ENCODE peak calls at places on chromosomes 4 and X, in ten cellular contexts. M, X, V, N, P, F, B, I, H and C are unnamed samples.

GRCh38 chr4:15078682-15079642 is 76.7 kb downstream of the CPEB2 start:
- DNase-seq in P (no peak), H (peak), B (no peak), N (no peak), F (no peak), V (peak), X (peak), I (no peak), M (peak), C (no peak)

GRCh38 chr4:55125087-55125721 is at the start of gene KDR:
- DNase-seq in H (no peak), N (peak), X (peak), F (peak), P (peak), M (peak), I (peak), B (peak), V (peak), C (peak)

GRCh38 chr4:147334478-147334877 is 146.4 kb upstream of the EDNRA start:
- DNase-seq in X (peak), P (no peak), H (peak), B (no peak), F (no peak), I (no peak), V (peak), M (no peak), N (no peak), C (no peak)

GRCh38 chr4:38563703-38564490 is 100.1 kb upstream of the KLF3 start:
- DNase-seq in P (no peak), H (no peak), X (no peak), M (no peak), I (no peak), N (no peak), B (no peak), F (no peak), V (peak), C (no peak)

GRCh38 chrX:21666679-21667078 is 8.5 kb upstream of the KLHL34 start:
- DNase-seq in I (no peak), N (no peak), F (no peak), V (no peak), B (no peak), X (peak), M (no peak), P (no peak), H (no peak), C (no peak)

GRCh38 chr4:130747842-130748241 is 1651.9 kb downstream of the C4orf33 start:
- DNase-seq in M (no peak), H (peak), I (no peak), P (no peak), V (peak), X (peak), F (no peak), N (no peak), B (no peak), C (no peak)

GRCh38 chrX:4638036-4638435 is 924.6 kb upstream of the PRKX start:
- DNase-seq in F (no peak), M (no peak), P (no peak), N (no peak), X (no peak), I (no peak), B (no peak), H (no peak), V (no peak), C (no peak)

GRCh38 chr4:81963005-81963404 is 410.8 kb downstream of the HNRNPD start:
- DNase-seq in F (no peak), H (no peak), I (no peak), V (no peak), P (no peak), X (no peak), N (no peak), B (no peak), M (no peak), C (no peak)

GRCh38 chr4:41241919-41242318 is 14.8 kb upstream of the UCHL1 start:
- DNase-seq in M (no peak), V (no peak), B (no peak), P (no peak), X (no peak), F (no peak), H (no peak), I (no peak), N (no peak), C (no peak)

GRCh38 chr4:158578476-158578875 is 56.8 kb downstream of the RXFP1 start:
- DNase-seq in M (peak), B (no peak), F (no peak), X (peak), I (no peak), V (peak), H (peak), P (no peak), N (no peak), C (no peak)

GRCh38 chrX:80511969-80512760 is 91.9 kb downstream of the TENT5D start:
- DNase-seq in H (peak), N (no peak), I (no peak), F (no peak), B (no peak), P (no peak), X (peak), M (no peak), V (peak), C (no peak)

GRCh38 chrX:19514791-19515614 is at the start of gene MAP3K15:
- DNase-seq in I (peak), B (peak), V (no peak), F (peak), N (no peak), P (peak), M (no peak), H (no peak), X (peak), C (no peak)

GRCh38 chr4:83231620-83232056 is 53.0 kb downstream of the COQ2 start:
- DNase-seq in X (peak), I (no peak), H (peak), F (no peak), V (peak), N (no peak), M (no peak), B (no peak), P (no peak), C (no peak)

GRCh38 chr4:27178066-27178465 is 317.4 kb downstream of the STIM2 start:
- DNase-seq in H (no peak), B (no peak), P (no peak), N (no peak), V (no peak), I (no peak), F (no peak), M (no peak), X (no peak), C (no peak)

GRCh38 chr4:147546341-147546740 is 65.4 kb downstream of the EDNRA start:
- DNase-seq in H (peak), V (peak), F (no peak), X (peak), B (no peak), I (no peak), N (no peak), M (peak), P (no peak), C (no peak)

GRCh38 chr4:139036885-139037284 is 21.3 kb downstream of the NOCT start:
- DNase-seq in M (no peak), B (no peak), V (no peak), H (no peak), P (no peak), N (no peak), X (no peak), F (no peak), I (no peak), C (no peak)

GRCh38 chr4:149751174-149751573 is 64.5 kb downstream of the IQCM start:
- DNase-seq in F (no peak), I (no peak), H (peak), N (no peak), X (no peak), P (no peak), V (no peak), B (no peak), M (no peak), C (no peak)

GRCh38 chr4:32031026-32031425 is 1310.9 kb downstream of the PCDH7 start:
- DNase-seq in F (no peak), N (no peak), H (no peak), I (no peak), V (no peak), M (no peak), X (no peak), P (no peak), B (no peak), C (no peak)

GRCh38 chrX:46676399-46677351 is 82.2 kb downstream of the SLC9A7 start:
- DNase-seq in V (no peak), M (no peak), N (no peak), H (no peak), X (no peak), F (no peak), B (no peak), P (no peak), I (no peak), C (no peak)

GRCh38 chr4:174423257-174423944 is 98.9 kb downstream of the HPGD start:
- DNase-seq in P (no peak), X (peak), B (peak), V (peak), M (peak), H (peak), I (no peak), N (no peak), F (no peak), C (no peak)

GRCh38 chr4:47215759-47216158 is 184.4 kb downstream of the GABRB1 start:
- DNase-seq in N (no peak), M (no peak), B (no peak), V (no peak), F (no peak), I (no peak), P (no peak), X (peak), H (no peak), C (no peak)

GRCh38 chrX:97314348-97314747 is 430.6 kb downstream of the RPA4 start:
- DNase-seq in X (no peak), H (no peak), M (no peak), V (no peak), I (no peak), P (no peak), N (no peak), F (no peak), B (no peak), C (no peak)

GRCh38 chrX:152638443-152638904 is 779 bp downstream of the GABRQ start:
- DNase-seq in H (no peak), I (no peak), M (no peak), P (no peak), N (no peak), B (no peak), V (no peak), F (no peak), X (no peak), C (no peak)

GRCh38 chr4:53362093-53362492 is 3.8 kb downstream of the SCFD2 start:
- DNase-seq in H (no peak), M (no peak), P (no peak), F (no peak), B (no peak), X (no peak), N (no peak), I (no peak), V (no peak), C (no peak)

GRCh38 chrX:72572248-72573157 is at the start of gene HDAC8:
- DNase-seq in V (peak), X (peak), M (peak), I (peak), B (peak), F (peak), N (peak), P (no peak), H (peak), C (no peak)

GRCh38 chr4:69970071-69970470 is 4.5 kb upstream of the CSN2 start:
- DNase-seq in P (no peak), N (no peak), V (peak), B (no peak), X (no peak), M (no peak), I (no peak), H (no peak), F (no peak), C (no peak)

GRCh38 chr4:10185518-10186227 is 69.1 kb upstream of the WDR1 start:
- DNase-seq in M (peak), I (no peak), N (no peak), P (no peak), F (no peak), H (no peak), V (no peak), B (no peak), X (no peak), C (no peak)

GRCh38 chr4:113684534-113685091 is 76.9 kb downstream of the CAMK2D start:
- DNase-seq in M (peak), B (no peak), F (peak), P (no peak), N (peak), I (peak), H (peak), V (peak), X (peak), C (no peak)

GRCh38 chrX:24426340-24426913 is 38.7 kb upstream of the PDK3 start:
- DNase-seq in X (peak), H (peak), V (peak), I (no peak), B (no peak), F (no peak), P (no peak), N (no peak), M (no peak), C (no peak)

GRCh38 chr4:104099141-104099540 is 379.4 kb upstream of the TACR3 start:
- DNase-seq in M (no peak), I (no peak), X (no peak), H (no peak), F (no peak), V (no peak), N (no peak), P (no peak), B (no peak), C (no peak)

GRCh38 chr4:99710681-99711345 is 53.2 kb upstream of the C4orf54 start:
- DNase-seq in F (no peak), X (no peak), N (no peak), M (no peak), I (no peak), H (peak), V (no peak), P (no peak), B (no peak), C (no peak)

GRCh38 chrX:118679290-118679689 is 48.1 kb upstream of the IL13RA1 start:
- DNase-seq in X (no peak), H (no peak), N (no peak), V (no peak), F (no peak), P (no peak), I (no peak), M (no peak), B (no peak), C (no peak)

GRCh38 chr4:162782778-162783507 is 383.7 kb downstream of the NAF1 start:
- DNase-seq in H (peak), I (no peak), P (no peak), V (no peak), B (no peak), M (peak), N (no peak), F (no peak), X (peak), C (no peak)

GRCh38 chrX:53882331-53882730 is 161.9 kb downstream of the PHF8 start:
- DNase-seq in B (no peak), X (peak), V (peak), H (peak), F (no peak), I (no peak), M (peak), P (no peak), N (no peak), C (no peak)

GRCh38 chrX:22800360-22800759 is 199.4 kb upstream of the DDX53 start:
- DNase-seq in B (no peak), N (no peak), I (no peak), X (peak), F (peak), V (peak), P (no peak), H (peak), M (peak), C (no peak)

GRCh38 chr4:45437381-45437780 is 686.5 kb downstream of the GABRG1 start:
- DNase-seq in X (no peak), B (no peak), F (no peak), I (no peak), M (no peak), N (no peak), V (no peak), H (no peak), P (no peak), C (no peak)

GRCh38 chr4:45438047-45438446 is 685.8 kb downstream of the GABRG1 start:
- DNase-seq in I (no peak), F (no peak), V (no peak), M (no peak), P (no peak), N (no peak), B (no peak), X (no peak), H (peak), C (no peak)

GRCh38 chr4:45442466-45442865 is 681.4 kb downstream of the GABRG1 start:
- DNase-seq in N (no peak), I (no peak), X (peak), H (no peak), F (no peak), V (peak), B (no peak), M (no peak), P (no peak), C (no peak)
- TF ChIP-seq CTCF in N (no peak), I (no peak), X (peak), H (no peak), F (peak), V (peak), B (no peak), M (peak), P (peak), C (peak)

DNA sequence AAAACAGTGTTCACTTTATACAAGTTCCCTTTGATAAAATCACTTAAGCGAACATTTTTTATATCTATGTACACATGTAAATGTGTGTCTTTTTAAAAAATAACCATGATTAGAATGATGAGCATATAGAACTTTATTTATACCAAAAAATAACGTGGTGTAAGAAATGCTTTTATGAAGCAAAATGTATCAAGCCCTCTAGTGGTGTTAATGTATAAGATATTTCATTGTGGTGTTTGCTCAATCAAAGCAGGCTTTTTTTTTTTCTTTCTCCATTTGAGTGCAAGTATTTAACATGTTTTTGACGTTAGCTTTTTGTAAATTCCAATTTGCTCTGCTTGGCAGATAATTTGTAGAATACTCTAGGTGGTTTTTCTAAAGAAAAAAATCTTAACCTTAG is 2092.4 kb upstream of the TENM3 start:
- DNase-seq in I (no peak), N (no peak), H (peak), M (no peak), V (no peak), X (no peak), P (no peak), B (no peak), F (no peak), C (no peak)
- TF ChIP-seq CTCF in I (peak), N (no peak), H (peak), M (peak), V (peak), X (no peak), P (peak), B (no peak), F (peak), C (peak)

DNA sequence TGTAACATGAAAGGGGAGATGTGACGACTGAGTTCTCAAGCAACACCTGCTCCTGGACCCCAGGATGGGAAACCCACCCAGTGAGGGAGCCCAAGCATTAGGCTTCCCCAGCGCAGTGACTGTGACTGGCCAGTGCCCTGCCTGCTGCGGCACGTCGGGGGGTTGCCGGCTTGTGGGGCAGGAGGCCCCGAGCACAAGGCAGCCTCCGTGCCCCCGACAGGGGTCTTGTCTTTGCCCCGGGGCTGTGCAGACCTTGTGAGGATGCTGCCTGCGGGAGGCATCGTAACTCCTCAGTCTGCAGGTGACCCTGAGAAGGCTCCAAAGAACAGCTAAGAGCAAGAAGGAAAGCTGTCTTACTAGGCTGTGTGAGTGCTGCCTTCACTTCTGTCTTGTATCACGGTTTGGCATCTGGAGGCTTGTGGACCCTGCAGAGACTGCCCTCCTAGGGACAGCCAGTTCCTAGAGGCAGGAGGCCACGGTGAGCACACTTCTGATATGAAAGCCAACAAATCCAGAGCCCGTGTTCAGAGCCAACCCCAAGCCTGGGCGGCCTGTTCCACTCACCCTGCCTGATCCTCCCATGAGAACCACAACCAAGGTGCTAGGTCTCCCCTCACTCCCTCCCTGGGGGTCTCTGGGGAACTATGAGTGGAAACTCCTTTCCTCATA is 47.7 kb downstream of the FGFRL1 start:
- DNase-seq in V (no peak), M (no peak), B (peak), X (no peak), N (no peak), H (no peak), I (no peak), P (no peak), F (no peak), C (no peak)
- TF ChIP-seq CTCF in V (no peak), M (no peak), B (no peak), X (no peak), N (no peak), H (no peak), I (no peak), P (no peak), F (no peak), C (no peak)

DNA sequence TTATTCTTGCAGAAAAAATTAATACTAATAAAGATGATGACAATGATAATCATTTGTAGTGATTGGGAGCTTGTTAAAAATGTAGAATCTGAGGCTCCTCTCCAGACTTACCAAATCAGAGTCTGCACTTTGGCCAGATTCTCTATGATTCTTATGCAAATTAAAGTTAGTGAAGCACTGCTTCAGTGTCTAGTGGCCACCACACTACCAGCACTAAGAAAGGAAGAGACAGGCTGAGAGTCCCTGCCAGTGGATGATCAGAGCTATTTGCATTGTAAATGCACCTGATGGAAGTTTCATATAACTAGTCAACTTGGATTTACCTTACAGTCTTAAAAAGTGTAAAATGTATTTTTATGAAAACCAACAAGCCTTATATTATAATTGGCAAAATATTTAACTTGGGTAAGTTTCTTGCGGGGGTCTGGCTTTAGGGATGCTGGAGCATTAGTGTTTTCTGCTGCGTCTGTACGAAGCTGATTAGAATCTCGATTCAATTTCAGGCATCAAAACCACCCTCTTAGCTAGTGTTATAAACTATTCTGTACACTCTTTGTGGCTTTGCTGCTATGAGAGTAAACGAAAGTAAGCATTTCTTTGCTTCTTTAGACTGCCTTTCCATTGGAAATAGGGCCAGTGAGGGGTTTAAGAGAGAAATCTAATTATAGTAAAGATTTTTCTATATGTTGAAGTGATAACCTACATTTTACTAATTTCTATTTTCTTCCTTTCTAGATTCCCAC is 114.1 kb downstream of the TLL1 start:
- DNase-seq in B (no peak), N (no peak), M (no peak), I (no peak), F (no peak), H (no peak), V (no peak), X (no peak), P (no peak), C (no peak)
- TF ChIP-seq CTCF in B (no peak), N (no peak), M (no peak), I (no peak), F (no peak), H (no peak), V (no peak), X (no peak), P (no peak), C (no peak)

GRCh38 chr4:17376205-17376604 is 135.7 kb downstream of the QDPR start:
- DNase-seq in V (peak), M (no peak), H (no peak), I (no peak), X (peak), F (no peak), B (no peak), P (no peak), N (no peak), C (no peak)

GRCh38 chr4:17368408-17368807 is 143.5 kb downstream of the QDPR start:
- DNase-seq in X (no peak), M (no peak), F (no peak), B (no peak), P (no peak), H (no peak), I (no peak), N (no peak), V (no peak), C (no peak)

GRCh38 chr4:17373666-17374065 is 138.2 kb downstream of the QDPR start:
- DNase-seq in I (no peak), P (no peak), N (no peak), V (no peak), X (no peak), H (no peak), F (no peak), B (no peak), M (no peak), C (no peak)
- TF ChIP-seq CTCF in I (no peak), P (no peak), N (no peak), V (no peak), X (no peak), H (no peak), F (no peak), B (no peak), M (no peak), C (no peak)